ENCODE peak calls at places on chromosomes 3 and 15, in seven cellular contexts. One of them, this sample, is unnamed.

GRCh38 chr3:133277813-133278212 is 122.0 kb upstream of the BFSP2 start:
- DNase-seq in occipital lobe: no peak
- DNase-seq in lower leg skin: no peak
- DNase-seq in glutamatergic neuron: no peak
- DNase-seq in D721Med: no peak
- DNase-seq in nephron progenitor cell: no peak
- DNase-seq in aorta: no peak
- DNase-seq in this sample: no peak

GRCh38 chr3:158434412-158435038 is 136.5 kb upstream of the MLF1 start:
- DNase-seq in occipital lobe: peak
- DNase-seq in lower leg skin: no peak
- DNase-seq in glutamatergic neuron: peak
- DNase-seq in D721Med: no peak
- DNase-seq in nephron progenitor cell: peak
- DNase-seq in aorta: peak
- DNase-seq in this sample: peak

GRCh38 chr15:25242957-25243799 is 195.6 kb downstream of the UBE3A start:
- DNase-seq in occipital lobe: no peak
- DNase-seq in lower leg skin: peak
- DNase-seq in glutamatergic neuron: peak
- DNase-seq in D721Med: no peak
- DNase-seq in nephron progenitor cell: no peak
- DNase-seq in aorta: peak
- DNase-seq in this sample: no peak

GRCh38 chr3:189404036-189404435 is 227.2 kb upstream of the TP63 start:
- DNase-seq in occipital lobe: no peak
- DNase-seq in lower leg skin: no peak
- DNase-seq in glutamatergic neuron: no peak
- DNase-seq in D721Med: no peak
- DNase-seq in nephron progenitor cell: no peak
- DNase-seq in aorta: no peak
- DNase-seq in this sample: no peak

GRCh38 chr15:37099321-37100108 is 834 bp downstream of the MEIS2 start:
- DNase-seq in occipital lobe: no peak
- DNase-seq in lower leg skin: no peak
- DNase-seq in glutamatergic neuron: no peak
- DNase-seq in D721Med: no peak
- DNase-seq in nephron progenitor cell: peak
- DNase-seq in aorta: no peak
- DNase-seq in this sample: no peak

GRCh38 chr15:73922186-73923151 is 3.8 kb upstream of the LOXL1 start:
- DNase-seq in occipital lobe: no peak
- DNase-seq in lower leg skin: no peak
- DNase-seq in glutamatergic neuron: no peak
- DNase-seq in D721Med: peak
- DNase-seq in nephron progenitor cell: peak
- DNase-seq in aorta: peak
- DNase-seq in this sample: no peak

GRCh38 chr15:41926184-41927056 is 32.6 kb upstream of the SPTBN5 start:
- DNase-seq in occipital lobe: no peak
- DNase-seq in lower leg skin: no peak
- DNase-seq in glutamatergic neuron: no peak
- DNase-seq in D721Med: no peak
- DNase-seq in nephron progenitor cell: no peak
- DNase-seq in aorta: no peak
- DNase-seq in this sample: no peak

GRCh38 chr15:74313889-74314288 is 53.6 kb downstream of the CYP11A1 start:
- DNase-seq in occipital lobe: no peak
- DNase-seq in lower leg skin: no peak
- DNase-seq in glutamatergic neuron: no peak
- DNase-seq in D721Med: no peak
- DNase-seq in nephron progenitor cell: no peak
- DNase-seq in aorta: no peak
- DNase-seq in this sample: no peak

GRCh38 chr3:32177702-32178198 is 60.7 kb upstream of the CMTM8 start:
- DNase-seq in occipital lobe: no peak
- DNase-seq in lower leg skin: peak
- DNase-seq in glutamatergic neuron: peak
- DNase-seq in D721Med: no peak
- DNase-seq in nephron progenitor cell: peak
- DNase-seq in aorta: no peak
- DNase-seq in this sample: no peak

GRCh38 chr3:171396048-171396447 is 64.2 kb downstream of the TNIK start:
- DNase-seq in occipital lobe: no peak
- DNase-seq in lower leg skin: no peak
- DNase-seq in glutamatergic neuron: no peak
- DNase-seq in D721Med: no peak
- DNase-seq in nephron progenitor cell: no peak
- DNase-seq in aorta: no peak
- DNase-seq in this sample: no peak

GRCh38 chr15:85583404-85584390 is 203.3 kb downstream of the AKAP13 start:
- DNase-seq in occipital lobe: no peak
- DNase-seq in lower leg skin: no peak
- DNase-seq in glutamatergic neuron: no peak
- DNase-seq in D721Med: no peak
- DNase-seq in nephron progenitor cell: peak
- DNase-seq in aorta: no peak
- DNase-seq in this sample: no peak

GRCh38 chr3:57544181-57545125 is at the start of gene DNAH12:
- DNase-seq in occipital lobe: no peak
- DNase-seq in lower leg skin: peak
- DNase-seq in glutamatergic neuron: peak
- DNase-seq in D721Med: no peak
- DNase-seq in nephron progenitor cell: peak
- DNase-seq in aorta: no peak
- DNase-seq in this sample: peak

GRCh38 chr3:176005564-176005963 is 1146.4 kb downstream of the NAALADL2 start:
- DNase-seq in occipital lobe: no peak
- DNase-seq in lower leg skin: no peak
- DNase-seq in glutamatergic neuron: no peak
- DNase-seq in D721Med: no peak
- DNase-seq in nephron progenitor cell: no peak
- DNase-seq in aorta: no peak
- DNase-seq in this sample: no peak

GRCh38 chr15:27774638-27775037 is 324.5 kb downstream of the OCA2 start:
- DNase-seq in occipital lobe: no peak
- DNase-seq in lower leg skin: no peak
- DNase-seq in glutamatergic neuron: no peak
- DNase-seq in D721Med: no peak
- DNase-seq in nephron progenitor cell: no peak
- DNase-seq in aorta: no peak
- DNase-seq in this sample: no peak

GRCh38 chr3:38032328-38032865 is 3.0 kb upstream of the PLCD1 start:
- DNase-seq in occipital lobe: no peak
- DNase-seq in lower leg skin: peak
- DNase-seq in glutamatergic neuron: no peak
- DNase-seq in D721Med: no peak
- DNase-seq in nephron progenitor cell: no peak
- DNase-seq in aorta: no peak
- DNase-seq in this sample: no peak

GRCh38 chr15:92908369-92909057 is 8.4 kb downstream of the CHD2 start:
- DNase-seq in occipital lobe: no peak
- DNase-seq in lower leg skin: no peak
- DNase-seq in glutamatergic neuron: no peak
- DNase-seq in D721Med: no peak
- DNase-seq in nephron progenitor cell: no peak
- DNase-seq in aorta: no peak
- DNase-seq in this sample: no peak

GRCh38 chr15:28890711-28891495 is 5.1 kb downstream of the APBA2 start:
- DNase-seq in occipital lobe: no peak
- DNase-seq in lower leg skin: no peak
- DNase-seq in glutamatergic neuron: no peak
- DNase-seq in D721Med: no peak
- DNase-seq in nephron progenitor cell: no peak
- DNase-seq in aorta: no peak
- DNase-seq in this sample: no peak

GRCh38 chr3:176693416-176693815 is 503.9 kb downstream of the TBL1XR1 start:
- DNase-seq in occipital lobe: no peak
- DNase-seq in lower leg skin: no peak
- DNase-seq in glutamatergic neuron: no peak
- DNase-seq in D721Med: no peak
- DNase-seq in nephron progenitor cell: no peak
- DNase-seq in aorta: peak
- DNase-seq in this sample: no peak

GRCh38 chr3:114498779-114499370 is 205.0 kb downstream of the TIGIT start:
- DNase-seq in occipital lobe: no peak
- DNase-seq in lower leg skin: no peak
- DNase-seq in glutamatergic neuron: no peak
- DNase-seq in D721Med: no peak
- DNase-seq in nephron progenitor cell: no peak
- DNase-seq in aorta: no peak
- DNase-seq in this sample: no peak

GRCh38 chr15:70632079-70632850 is 131.1 kb downstream of the UACA start:
- DNase-seq in occipital lobe: no peak
- DNase-seq in lower leg skin: no peak
- DNase-seq in glutamatergic neuron: no peak
- DNase-seq in D721Med: no peak
- DNase-seq in nephron progenitor cell: no peak
- DNase-seq in aorta: no peak
- DNase-seq in this sample: no peak

GRCh38 chr15:75091814-75092213 is 68.4 kb downstream of the PPCDC start:
- DNase-seq in occipital lobe: no peak
- DNase-seq in lower leg skin: no peak
- DNase-seq in glutamatergic neuron: no peak
- DNase-seq in D721Med: no peak
- DNase-seq in nephron progenitor cell: no peak
- DNase-seq in aorta: no peak
- DNase-seq in this sample: no peak

GRCh38 chr3:127692501-127693335 is 20.0 kb downstream of the ABTB1 start:
- DNase-seq in occipital lobe: no peak
- DNase-seq in lower leg skin: no peak
- DNase-seq in glutamatergic neuron: peak
- DNase-seq in D721Med: no peak
- DNase-seq in nephron progenitor cell: no peak
- DNase-seq in aorta: peak
- DNase-seq in this sample: no peak

GRCh38 chr3:189272500-189273119 is 100.8 kb downstream of the TPRG1 start:
- DNase-seq in occipital lobe: no peak
- DNase-seq in lower leg skin: no peak
- DNase-seq in glutamatergic neuron: no peak
- DNase-seq in D721Med: no peak
- DNase-seq in nephron progenitor cell: no peak
- DNase-seq in aorta: no peak
- DNase-seq in this sample: no peak

GRCh38 chr3:128076783-128077624 is 24.8 kb downstream of the SEC61A1 start:
- DNase-seq in occipital lobe: peak
- DNase-seq in lower leg skin: no peak
- DNase-seq in glutamatergic neuron: peak
- DNase-seq in D721Med: no peak
- DNase-seq in nephron progenitor cell: peak
- DNase-seq in aorta: peak
- DNase-seq in this sample: peak

GRCh38 chr3:185744997-185745843 is 79.6 kb downstream of the IGF2BP2 start:
- DNase-seq in occipital lobe: no peak
- DNase-seq in lower leg skin: no peak
- DNase-seq in glutamatergic neuron: no peak
- DNase-seq in D721Med: no peak
- DNase-seq in nephron progenitor cell: peak
- DNase-seq in aorta: no peak
- DNase-seq in this sample: no peak

GRCh38 chr15:78004919-78005634 is 72.4 kb downstream of the TBC1D2B start:
- DNase-seq in occipital lobe: peak
- DNase-seq in lower leg skin: peak
- DNase-seq in glutamatergic neuron: no peak
- DNase-seq in D721Med: no peak
- DNase-seq in nephron progenitor cell: no peak
- DNase-seq in aorta: peak
- DNase-seq in this sample: peak

GRCh38 chr3:98521897-98522537 is 685 bp downstream of the CLDND1 start:
- DNase-seq in occipital lobe: peak
- DNase-seq in lower leg skin: no peak
- DNase-seq in glutamatergic neuron: peak
- DNase-seq in D721Med: no peak
- DNase-seq in nephron progenitor cell: peak
- DNase-seq in aorta: no peak
- DNase-seq in this sample: no peak

GRCh38 chr3:133606902-133607301 is 33.4 kb downstream of the CDV3 start:
- DNase-seq in occipital lobe: no peak
- DNase-seq in lower leg skin: no peak
- DNase-seq in glutamatergic neuron: no peak
- DNase-seq in D721Med: no peak
- DNase-seq in nephron progenitor cell: no peak
- DNase-seq in aorta: no peak
- DNase-seq in this sample: no peak

GRCh38 chr3:128392812-128393544 is 73.7 kb downstream of the DNAJB8 start:
- DNase-seq in occipital lobe: no peak
- DNase-seq in lower leg skin: no peak
- DNase-seq in glutamatergic neuron: no peak
- DNase-seq in D721Med: no peak
- DNase-seq in nephron progenitor cell: no peak
- DNase-seq in aorta: no peak
- DNase-seq in this sample: no peak

GRCh38 chr15:86611392-86612040 is 531.8 kb downstream of the AGBL1 start:
- DNase-seq in occipital lobe: no peak
- DNase-seq in lower leg skin: no peak
- DNase-seq in glutamatergic neuron: no peak
- DNase-seq in D721Med: no peak
- DNase-seq in nephron progenitor cell: no peak
- DNase-seq in aorta: no peak
- DNase-seq in this sample: no peak

GRCh38 chr3:4270726-4271125 is 32.4 kb upstream of the SETMAR start:
- DNase-seq in occipital lobe: no peak
- DNase-seq in lower leg skin: no peak
- DNase-seq in glutamatergic neuron: no peak
- DNase-seq in D721Med: no peak
- DNase-seq in nephron progenitor cell: no peak
- DNase-seq in aorta: no peak
- DNase-seq in this sample: no peak

GRCh38 chr3:117893638-117894037 is 1141.0 kb downstream of the IGSF11 start:
- DNase-seq in occipital lobe: no peak
- DNase-seq in lower leg skin: no peak
- DNase-seq in glutamatergic neuron: no peak
- DNase-seq in D721Med: no peak
- DNase-seq in nephron progenitor cell: no peak
- DNase-seq in aorta: no peak
- DNase-seq in this sample: no peak